ENCODE peak calls at places on chromosome X, in four cellular contexts. I is SW480, U is NCI-H2029 treated with DMSO at 0.1 percent for 48 hours, G is SK-N-DZ. S is an unnamed sample.
A peak's percentile ranks its signal among the peaks of the same experiment; 100 is the strongest.

GRCh38 chrX:68942797-68943196 is 114.0 kb downstream of the EFNB1 start:
- DNase-seq in I (no peak), U (no peak), G (no peak), S (no peak)

GRCh38 chrX:48471504-48471903 is 1.4 kb upstream of the SLC38A5 start:
- DNase-seq in I (no peak), U (no peak), G (no peak), S (no peak)

GRCh38 chrX:131747173-131747572 is 203.3 kb downstream of the OR13H1 start:
- DNase-seq in I (peak; percentile 42), U (no peak), G (peak; percentile 80), S (no peak)

GRCh38 chrX:47649302-47649701 is 1.1 kb downstream of the ELK1 start:
- DNase-seq in I (no peak), U (no peak), G (no peak), S (no peak)

GRCh38 chrX:41922125-41922521 is 1.2 kb downstream of the CASK start:
- DNase-seq in I (peak; percentile 40), U (no peak), G (peak; percentile 49), S (no peak)

GRCh38 chrX:43225626-43226328 is 430.3 kb upstream of the MAOA start:
- DNase-seq in I (no peak), U (no peak), G (no peak), S (no peak)

GRCh38 chrX:8784162-8784561 is 17.0 kb downstream of the FAM9A start:
- DNase-seq in I (no peak), U (no peak), G (no peak), S (no peak)

GRCh38 chrX:22095306-22095705 is 63.2 kb downstream of the PHEX start:
- DNase-seq in I (no peak), U (no peak), G (no peak), S (no peak)

GRCh38 chrX:118049713-118050112 is 66.9 kb downstream of the KLHL13 start:
- DNase-seq in I (no peak), U (no peak), G (no peak), S (no peak)

GRCh38 chrX:149540621-149541520 is at the start of gene EOLA1:
- DNase-seq in I (peak; percentile 97), U (peak; percentile 65), G (peak; percentile 95), S (peak; percentile 91)

GRCh38 chrX:130861462-130861861 is 41.5 kb downstream of the ENOX2 start:
- DNase-seq in I (no peak), U (no peak), G (peak; percentile 71), S (no peak)

GRCh38 chrX:38516196-38516595 is 45.1 kb upstream of the TSPAN7 start:
- DNase-seq in I (no peak), U (no peak), G (no peak), S (no peak)

GRCh38 chrX:138794285-138794684 is 82.8 kb upstream of the FGF13 start:
- DNase-seq in I (no peak), U (no peak), G (no peak), S (no peak)

GRCh38 chrX:40933132-40934078 is 151.8 kb upstream of the USP9X start:
- DNase-seq in I (no peak), U (no peak), G (peak; percentile 71), S (no peak)

GRCh38 chrX:48754124-48754667 is 7.4 kb upstream of the GLOD5 start:
- DNase-seq in I (no peak), U (no peak), G (no peak), S (peak; percentile 71)

GRCh38 chrX:63918611-63919010 is 133.6 kb upstream of the ARHGEF9 start:
- DNase-seq in I (no peak), U (no peak), G (no peak), S (no peak)

GRCh38 chrX:102832661-102833060 is 104.4 kb upstream of the RAB40AL start:
- DNase-seq in I (no peak), U (no peak), G (no peak), S (peak; percentile 1)

GRCh38 chrX:132738951-132739350 is 219.5 kb downstream of the HS6ST2 start:
- DNase-seq in I (no peak), U (no peak), G (no peak), S (peak; percentile 26)

GRCh38 chrX:106894392-106894909 is 8.7 kb downstream of the RIPPLY1 start:
- DNase-seq in I (peak; percentile 73), U (no peak), G (peak; percentile 56), S (peak; percentile 72)

GRCh38 chrX:119895843-119896326 is at the start of gene AKAP14:
- DNase-seq in I (no peak), U (no peak), G (peak; percentile 17), S (no peak)

GRCh38 chrX:40474205-40474626 is 106.6 kb upstream of the ATP6AP2 start:
- DNase-seq in I (peak; percentile 70), U (no peak), G (peak; percentile 90), S (peak; percentile 86)

GRCh38 chrX:154398668-154399526 is 720 bp downstream of the RPL10 start:
- DNase-seq in I (peak; percentile 79), U (peak; percentile 22), G (peak; percentile 81), S (peak; percentile 82)

S was measured in Caco-2.